ENCODE peak calls at places on chromosomes 1 and 21, in four cellular contexts. M is fibroblast of lung, K is neuronal stem cell, G is GM23248. C is an unnamed sample.

GRCh38 chr1:236204043-236204442 is 61.7 kb downstream of the GPR137B start:
- DNase-seq in M (no peak), K (no peak), G (peak; percentile 64), C (no peak)

GRCh38 chr1:243433737-243434370 is 178.0 kb downstream of the SDCCAG8 start:
- DNase-seq in M (peak; percentile 58), K (no peak), G (no peak), C (no peak)

GRCh38 chr1:87064309-87064708 is 149.9 kb downstream of the HS2ST1 start:
- DNase-seq in M (no peak), K (no peak), G (no peak), C (no peak)

GRCh38 chr1:207711285-207711684 is 40.6 kb upstream of the CD46 start:
- DNase-seq in M (no peak), K (no peak), G (no peak), C (no peak)

GRCh38 chr1:245997471-245998258 is 509.4 kb downstream of the SMYD3 start:
- DNase-seq in M (peak; percentile 82), K (no peak), G (peak; percentile 45), C (no peak)

GRCh38 chr1:27142464-27142863 is 12.5 kb downstream of the SLC9A1 start:
- DNase-seq in M (no peak), K (no peak), G (no peak), C (no peak)

GRCh38 chr1:1889090-1889750 is 1.7 kb downstream of the GNB1 start:
- DNase-seq in M (no peak), K (no peak), G (peak; percentile 58), C (no peak)

GRCh38 chr1:72278461-72278860 is 3.9 kb downstream of the NEGR1 start:
- DNase-seq in M (no peak), K (no peak), G (no peak), C (no peak)

GRCh38 chr1:175075572-175076568 is 8.2 kb downstream of the TNN start:
- DNase-seq in M (peak; percentile 51), K (no peak), G (peak; percentile 39), C (no peak)

GRCh38 chr1:234621657-234622335 is 11.8 kb upstream of the IRF2BP2 start:
- DNase-seq in M (peak; percentile 87), K (no peak), G (peak; percentile 81), C (no peak)

GRCh38 chr1:65141394-65141793 is 6.6 kb upstream of the AK4 start:
- DNase-seq in M (no peak), K (no peak), G (peak; percentile 69), C (no peak)

GRCh38 chr1:227218870-227219578 is 99.3 kb downstream of the CDC42BPA start:
- DNase-seq in M (no peak), K (no peak), G (no peak), C (no peak)

GRCh38 chr1:218633238-218633948 is 288.3 kb downstream of the TGFB2 start:
- DNase-seq in M (no peak), K (no peak), G (no peak), C (no peak)

GRCh38 chr1:17653728-17654351 is 101.3 kb upstream of the ACTL8 start:
- DNase-seq in M (peak; percentile 26), K (no peak), G (peak; percentile 74), C (peak; percentile 37)

GRCh38 chr21:27268290-27268689 is 301.4 kb upstream of the ADAMTS5 start:
- DNase-seq in M (peak; percentile 62), K (no peak), G (peak; percentile 65), C (no peak)

GRCh38 chr1:30783244-30783915 is 25.8 kb upstream of the LAPTM5 start:
- DNase-seq in M (no peak), K (no peak), G (no peak), C (no peak)

GRCh38 chr1:179208681-179209477 is 20.6 kb downstream of the ABL2 start:
- DNase-seq in M (peak; percentile 20), K (no peak), G (no peak), C (no peak)

GRCh38 chr1:214002472-214002871 is 14.7 kb downstream of the PROX1 start:
- DNase-seq in M (peak; percentile 73), K (no peak), G (peak; percentile 57), C (no peak)

GRCh38 chr1:203450541-203451149 is 25.0 kb upstream of the PRELP start:
- DNase-seq in M (no peak), K (no peak), G (no peak), C (no peak)

GRCh38 chr1:84998642-84999280 is 1.8 kb upstream of the MCOLN2 start:
- DNase-seq in M (peak; percentile 12), K (peak; percentile 5), G (peak; percentile 18), C (no peak)

GRCh38 chr1:113519561-113519960 is 129.2 kb downstream of the MAGI3 start:
- DNase-seq in M (peak; percentile 66), K (no peak), G (peak; percentile 69), C (no peak)

GRCh38 chr1:56590520-56591011 is 11.2 kb upstream of the PLPP3 start:
- DNase-seq in M (peak; percentile 41), K (no peak), G (no peak), C (no peak)

GRCh38 chr1:40847023-40847740 is 15.0 kb downstream of the CITED4 start:
- DNase-seq in M (peak; percentile 27), K (no peak), G (peak; percentile 49), C (no peak)

GRCh38 chr1:232626452-232626851 is 3.5 kb downstream of the SIPA1L2 start:
- DNase-seq in M (peak; percentile 61), K (no peak), G (no peak), C (no peak)

GRCh38 chr1:200518524-200518923 is 102.0 kb downstream of the KIF14 start:
- DNase-seq in M (peak; percentile 40), K (no peak), G (no peak), C (no peak)

GRCh38 chr1:239426821-239427495 is 40.6 kb downstream of the CHRM3 start:
- DNase-seq in M (peak; percentile 23), K (no peak), G (no peak), C (no peak)

GRCh38 chr21:14273736-14274538 is 58.0 kb downstream of the RBM11 start:
- DNase-seq in M (no peak), K (no peak), G (no peak), C (no peak)

GRCh38 chr1:167520711-167521206 is 2.4 kb upstream of the CD247 start:
- DNase-seq in M (no peak), K (no peak), G (no peak), C (no peak)

DNA sequence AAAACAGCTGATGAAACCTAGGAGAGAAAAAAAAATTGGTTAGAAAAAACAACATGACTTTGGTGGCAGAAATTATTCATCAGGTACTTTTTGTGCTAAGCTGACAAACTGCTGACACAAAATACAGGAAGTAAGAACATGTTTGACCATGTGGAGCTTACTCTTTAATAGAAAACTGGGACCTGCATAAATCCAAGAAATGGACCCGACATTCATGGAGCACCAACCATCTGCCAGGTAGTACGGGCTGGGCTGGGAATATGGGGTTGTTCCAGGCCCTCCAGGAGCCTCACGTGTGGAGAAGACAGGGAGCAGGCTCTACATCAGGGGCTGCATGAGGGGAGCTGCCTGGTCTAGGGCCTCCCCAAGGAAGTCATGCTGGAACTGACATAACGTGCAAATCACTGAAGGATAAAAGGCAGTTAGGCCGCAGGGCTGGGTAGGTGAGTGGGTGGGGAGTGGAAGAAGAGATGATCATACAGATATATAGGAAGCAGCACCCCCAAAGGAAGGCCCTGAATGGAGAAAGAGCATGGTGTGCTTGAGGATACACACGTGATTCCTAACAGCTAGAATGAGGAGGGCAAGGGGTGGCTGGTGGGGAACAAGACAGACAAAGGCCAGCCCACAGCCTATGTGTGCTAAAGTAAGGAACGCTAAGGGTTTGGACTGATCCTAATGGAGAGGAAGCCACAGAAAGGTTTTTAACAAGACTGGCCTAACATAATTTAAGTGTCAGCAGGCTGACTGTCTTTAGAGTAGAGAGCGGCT is 26.1 kb downstream of the CD58 start:
- DNase-seq in M (no peak), K (no peak), G (no peak), C (no peak)
- H3K36me3 ChIP-seq in M (no peaks in the 10 kb centered on the region), K (peaks cover 5% of the 10 kb centered on the region), G (no peaks in the 10 kb centered on the region), C (peaks cover 44% of the 10 kb centered on the region)

DNA sequence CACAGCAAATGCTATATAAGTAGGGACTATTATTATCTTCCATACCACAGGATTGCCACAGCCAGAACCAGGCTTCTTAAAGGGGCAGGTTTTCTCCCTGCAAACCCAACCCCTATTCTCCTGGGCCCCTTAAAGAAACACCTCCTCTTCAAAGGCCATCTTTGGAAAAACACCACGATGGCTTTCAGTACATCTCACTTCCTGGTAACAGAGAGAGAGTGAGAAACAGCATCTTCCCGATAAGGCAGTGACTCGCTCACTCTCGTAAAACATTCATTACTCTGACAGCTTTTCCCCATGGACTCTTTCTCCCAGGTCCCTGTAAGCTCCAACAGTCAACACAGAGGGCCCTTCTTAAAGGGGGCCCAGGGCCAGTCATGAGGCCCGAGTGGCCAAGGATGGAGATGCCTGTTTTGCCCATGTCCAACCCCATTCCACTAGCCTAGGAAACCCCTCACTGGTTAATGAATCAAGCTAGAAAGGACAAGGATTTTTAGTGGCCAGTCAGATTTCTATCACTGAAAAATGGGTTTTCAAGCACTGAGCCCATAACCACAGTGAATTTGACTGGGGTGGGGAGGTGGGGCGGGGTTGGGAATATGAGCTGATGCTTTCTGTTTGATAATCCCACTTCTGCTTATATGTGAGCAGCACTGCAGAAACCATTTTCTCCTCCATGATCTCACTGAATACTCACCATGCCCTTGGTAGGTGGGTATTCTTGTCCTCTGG is 3.7 kb upstream of the NAV1 start:
- DNase-seq in M (peak; percentile 74), K (no peak), G (peak; percentile 75), C (no peak)
- H2AFZ ChIP-seq in M (peak overlapping the region; percentile 22), K (peak overlapping the region; percentile 7), G (peak overlapping the region; percentile 68), C (no peak overlapping the region)

DNA sequence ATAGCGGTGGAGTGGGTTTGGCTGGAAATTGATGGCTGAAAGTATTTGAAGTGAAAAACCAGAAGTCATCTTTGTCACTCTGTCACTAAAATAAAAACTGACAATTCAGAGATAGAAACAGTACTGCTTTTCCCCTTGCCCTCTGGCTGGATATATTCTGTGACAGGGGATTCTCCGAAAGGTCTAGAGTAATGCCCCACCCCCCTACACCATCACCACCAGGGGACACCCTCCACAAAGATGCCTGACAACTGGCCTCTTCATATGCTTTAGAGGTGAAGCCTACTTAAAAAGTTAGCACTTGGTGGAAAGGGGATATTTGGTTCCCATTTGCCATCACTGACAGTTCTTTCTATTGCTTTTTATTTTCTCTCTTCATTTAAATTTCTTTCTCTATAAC is 73.5 kb downstream of the SGIP1 start:
- DNase-seq in M (no peak), K (no peak), G (no peak), C (no peak)
- H3K36me3 ChIP-seq in M (peaks cover 2% of the 10 kb centered on the region), K (no peaks in the 10 kb centered on the region), G (no peaks in the 10 kb centered on the region), C (no peaks in the 10 kb centered on the region)

GRCh38 chr21:18153063-18153462 is 91.6 kb upstream of the CHODL start:
- DNase-seq in M (no peak), K (no peak), G (no peak), C (no peak)

GRCh38 chr21:18147678-18148077 is 97.0 kb upstream of the CHODL start:
- DNase-seq in M (no peak), K (no peak), G (no peak), C (no peak)

GRCh38 chr21:18155508-18156193 is 89.0 kb upstream of the CHODL start:
- DNase-seq in M (peak; percentile 36), K (peak; percentile 26), G (no peak), C (no peak)

DNA sequence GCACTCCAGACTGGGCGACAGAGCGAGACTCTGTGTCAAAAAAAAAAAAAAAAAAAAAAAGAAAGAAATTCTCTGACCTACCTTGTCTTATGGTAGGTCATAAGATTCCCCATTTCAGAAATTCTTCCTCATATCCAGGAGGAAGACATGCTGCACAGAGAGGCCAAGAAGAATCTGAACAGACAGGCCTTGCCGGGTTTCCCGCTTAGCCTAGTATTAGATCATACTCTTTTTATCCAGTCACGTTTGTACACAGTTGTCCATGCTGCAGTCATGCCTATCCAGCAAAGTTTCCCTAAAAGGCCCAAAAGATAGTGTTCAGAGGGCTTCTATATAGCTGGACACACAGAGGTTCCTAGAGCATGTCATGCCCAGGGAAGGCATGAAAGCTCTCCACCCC is 93.6 kb upstream of the CHODL start:
- DNase-seq in M (no peak), K (no peak), G (no peak), C (no peak)
- H2AFZ ChIP-seq in M (no peak overlapping the region), K (no peak overlapping the region), G (no peak overlapping the region), C (no peak overlapping the region)

C was measured in DND-41.